ENCODE peak calls at places on chromosomes 16 and 17, in five cellular contexts. N is tibial artery, F is B cell, K is GM04504, Q is amniotic stem cell. D is an unnamed sample.

GRCh38 chr16:37511-37910 is 15.9 kb downstream of the POLR3K start:
- DNase-seq in N (no peak), F (peak), K (no peak), Q (no peak), D (no peak)

GRCh38 chr16:1964046-1964505 is 550 bp downstream of the RPS2 start:
- DNase-seq in N (no peak), F (peak), K (no peak), Q (no peak), D (peak)

GRCh38 chr16:56281256-56281805 is 90.0 kb downstream of the GNAO1 start:
- DNase-seq in N (no peak), F (no peak), K (no peak), Q (no peak), D (no peak)

GRCh38 chr17:77880702-77881450 is 77.6 kb upstream of the TNRC6C start:
- DNase-seq in N (no peak), F (no peak), K (no peak), Q (no peak), D (no peak)

GRCh38 chr16:88469615-88470395 is 16.7 kb downstream of the ZFPM1 start:
- DNase-seq in N (no peak), F (no peak), K (no peak), Q (no peak), D (no peak)

GRCh38 chr16:53664724-53665345 is 38.8 kb downstream of the RPGRIP1L start:
- DNase-seq in N (no peak), F (no peak), K (peak), Q (peak), D (no peak)

GRCh38 chr17:76643553-76644148 is at the start of gene ST6GALNAC1:
- DNase-seq in N (no peak), F (no peak), K (no peak), Q (no peak), D (no peak)

GRCh38 chr16:54493076-54493475 is 206.5 kb upstream of the IRX3 start:
- DNase-seq in N (no peak), F (no peak), K (no peak), Q (no peak), D (no peak)

GRCh38 chr16:76796978-76797377 is 394.0 kb upstream of the MON1B start:
- DNase-seq in N (no peak), F (no peak), K (no peak), Q (no peak), D (no peak)

GRCh38 chr16:49510676-49511305 is 137.2 kb downstream of the C16orf78 start:
- DNase-seq in N (no peak), F (no peak), K (no peak), Q (no peak), D (no peak)

GRCh38 chr17:7523033-7523432 is 25.8 kb upstream of the TNFSF12 start:
- DNase-seq in N (no peak), F (peak), K (no peak), Q (no peak), D (peak)

GRCh38 chr16:58025351-58026138 is at the start of gene MMP15:
- DNase-seq in N (peak), F (no peak), K (peak), Q (no peak), D (peak)

GRCh38 chr17:30950669-30951399 is 20.0 kb upstream of the RNF135 start:
- DNase-seq in N (peak), F (no peak), K (peak), Q (no peak), D (no peak)

GRCh38 chr17:76417499-76418143 is 33.2 kb downstream of the SPHK1 start:
- DNase-seq in N (peak), F (no peak), K (no peak), Q (no peak), D (peak)

GRCh38 chr17:8629371-8630226 is 926 bp downstream of the MYH10 start:
- DNase-seq in N (peak), F (no peak), K (no peak), Q (no peak), D (peak)

GRCh38 chr17:33284022-33284421 is 9.1 kb downstream of the ASIC2 start:
- DNase-seq in N (no peak), F (no peak), K (peak), Q (no peak), D (no peak)

GRCh38 chr16:69501956-69502457 is 63.8 kb upstream of the NFAT5 start:
- DNase-seq in N (no peak), F (no peak), K (no peak), Q (no peak), D (peak)

GRCh38 chr16:89909777-89910716 is 8.6 kb upstream of the MC1R start:
- DNase-seq in N (peak), F (peak), K (peak), Q (no peak), D (peak)

GRCh38 chr17:3032258-3033247 is 30.9 kb downstream of the OR1D5 start:
- DNase-seq in N (peak), F (no peak), K (no peak), Q (no peak), D (no peak)

GRCh38 chr17:3589784-3590183 is 19.4 kb downstream of the TRPV1 start:
- DNase-seq in N (no peak), F (no peak), K (no peak), Q (no peak), D (no peak)

GRCh38 chr16:5349101-5349500 is 251.5 kb upstream of the EEF2KMT start:
- DNase-seq in N (no peak), F (no peak), K (no peak), Q (no peak), D (no peak)

GRCh38 chr16:4309833-4310266 is 6.0 kb upstream of the GLIS2 start:
- DNase-seq in N (peak), F (peak), K (no peak), Q (peak), D (peak)

GRCh38 chr16:57798953-57799618 is 3.2 kb downstream of the KIFC3 start:
- DNase-seq in N (no peak), F (no peak), K (no peak), Q (no peak), D (no peak)

GRCh38 chr17:31388770-31389672 is 2.5 kb upstream of the RAB11FIP4 start:
- DNase-seq in N (peak), F (no peak), K (no peak), Q (no peak), D (peak)

D was measured in OCI-LY7.